ENCODE peak calls at places on chromosomes 11 and 22, in eight cellular contexts. M, Y, X, C, L, O, D and G are unnamed samples.

GRCh38 chr11:111935331-111936044 is 1.7 kb upstream of the DIXDC1 start:
- DNase-seq in Y (no peak), L (no peak), M (no peak), X (no peak), O (no peak), D (no peak), C (no peak), G (no peak)

GRCh38 chr11:12657336-12657735 is 16.9 kb upstream of the TEAD1 start:
- DNase-seq in Y (no peak), M (no peak), O (no peak), D (no peak), L (no peak), C (no peak), X (no peak), G (no peak)

GRCh38 chr11:96318399-96318798 is 24.6 kb downstream of the MAML2 start:
- DNase-seq in M (no peak), X (no peak), Y (no peak), C (no peak), D (no peak), O (no peak), L (no peak), G (no peak)

GRCh38 chr11:12577746-12578644 is 96.2 kb upstream of the TEAD1 start:
- DNase-seq in X (no peak), D (peak), L (no peak), C (no peak), O (no peak), Y (no peak), M (no peak), G (no peak)

GRCh38 chr11:126864934-126865333 is 135.6 kb downstream of the KIRREL3 start:
- DNase-seq in Y (no peak), X (no peak), L (no peak), O (no peak), M (no peak), C (no peak), D (no peak), G (no peak)

GRCh38 chr22:24093855-24094254 is 82.8 kb downstream of the CABIN1 start:
- DNase-seq in X (no peak), D (no peak), L (no peak), Y (no peak), O (no peak), M (peak), C (no peak), G (no peak)

GRCh38 chr11:27754035-27755017 is 54.1 kb upstream of the BDNF start:
- DNase-seq in C (no peak), Y (no peak), L (no peak), X (no peak), M (no peak), O (no peak), D (no peak), G (no peak)

GRCh38 chr11:119134389-119134978 is 13.1 kb downstream of the HINFP start:
- DNase-seq in O (no peak), X (no peak), Y (no peak), L (no peak), M (no peak), D (peak), C (no peak), G (no peak)

GRCh38 chr11:86818466-86819282 is 18.3 kb downstream of the PRSS23 start:
- DNase-seq in M (no peak), O (no peak), X (no peak), Y (no peak), C (no peak), L (no peak), D (peak), G (no peak)

GRCh38 chr11:111422494-111423249 is 43.6 kb upstream of the POU2AF1 start:
- DNase-seq in Y (peak), M (peak), X (peak), O (peak), D (peak), C (peak), L (peak), G (no peak)

GRCh38 chr11:62104816-62105610 is 18.8 kb upstream of the INCENP start:
- DNase-seq in L (no peak), M (no peak), C (no peak), D (peak), Y (no peak), O (no peak), X (peak), G (no peak)

GRCh38 chr11:128868851-128869671 is 2.0 kb upstream of the KCNJ1 start:
- DNase-seq in L (no peak), D (no peak), C (no peak), Y (no peak), M (no peak), O (no peak), X (no peak), G (no peak)

GRCh38 chr22:20431520-20432237 is 5.9 kb downstream of the SCARF2 start:
- DNase-seq in M (peak), D (no peak), Y (no peak), C (no peak), O (no peak), X (no peak), L (no peak), G (no peak)

GRCh38 chr22:39655736-39656285 is 85.3 kb downstream of the CACNA1I start:
- DNase-seq in M (no peak), X (no peak), Y (no peak), O (no peak), L (peak), C (no peak), D (no peak), G (no peak)

GRCh38 chr22:17919276-17920144 is 104.9 kb downstream of the MICAL3 start:
- DNase-seq in Y (no peak), L (no peak), D (no peak), M (peak), X (no peak), O (no peak), C (no peak), G (no peak)

GRCh38 chr11:9838961-9839360 is 175.1 kb downstream of the SWAP70 start:
- DNase-seq in M (no peak), C (no peak), D (no peak), L (no peak), O (no peak), Y (no peak), X (no peak), G (no peak)

GRCh38 chr22:21974058-21974649 is 8.4 kb downstream of the TOP3B start:
- DNase-seq in Y (no peak), O (no peak), L (no peak), M (no peak), C (no peak), X (no peak), D (no peak), G (no peak)

GRCh38 chr22:41256898-41257260 is 16.1 kb upstream of the CHADL start:
- DNase-seq in C (no peak), D (no peak), L (no peak), M (no peak), X (no peak), Y (no peak), O (no peak), G (no peak)

GRCh38 chr11:31060880-31061279 is 308.7 kb downstream of the DCDC1 start:
- DNase-seq in C (no peak), M (no peak), D (no peak), O (no peak), X (no peak), Y (no peak), L (no peak), G (no peak)

GRCh38 chr11:4891996-4892640 is 10.4 kb downstream of the OR51T1 start:
- DNase-seq in C (no peak), M (no peak), O (no peak), D (peak), L (no peak), Y (no peak), X (no peak), G (no peak)

GRCh38 chr22:48137640-48138039 is 1375.2 kb downstream of the TBC1D22A start:
- DNase-seq in X (no peak), Y (no peak), L (no peak), M (no peak), D (no peak), O (no peak), C (no peak), G (no peak)

GRCh38 chr11:133815636-133816035 is 29.7 kb downstream of the SPATA19 start:
- DNase-seq in D (no peak), O (no peak), Y (no peak), C (no peak), L (peak), X (no peak), M (no peak), G (no peak)

GRCh38 chr11:20084921-20085814 is 75.1 kb downstream of the DBX1 start:
- DNase-seq in M (no peak), O (no peak), C (no peak), Y (no peak), X (no peak), L (no peak), D (peak), G (no peak)

GRCh38 chr11:69947059-69947771 is 128.0 kb upstream of the FGF3 start:
- DNase-seq in M (no peak), X (no peak), C (no peak), D (no peak), Y (no peak), O (no peak), L (no peak), G (no peak)

GRCh38 chr11:79512706-79513469 is 72.1 kb upstream of the TENM4 start:
- DNase-seq in X (no peak), L (no peak), C (no peak), O (no peak), D (no peak), Y (no peak), M (no peak), G (no peak)

GRCh38 chr22:39216143-39216490 is 28.7 kb downstream of the PDGFB start:
- DNase-seq in O (no peak), M (peak), Y (no peak), L (no peak), C (no peak), X (no peak), D (no peak), G (no peak)

GRCh38 chr11:102191832-102192231 is 81.6 kb downstream of the YAP1 start:
- DNase-seq in L (no peak), M (no peak), O (no peak), Y (no peak), D (no peak), C (no peak), X (no peak), G (no peak)

GRCh38 chr11:126485021-126485781 is 129.7 kb downstream of the ST3GAL4 start:
- DNase-seq in Y (no peak), M (peak), D (peak), C (no peak), O (no peak), X (no peak), L (no peak), G (no peak)

GRCh38 chr11:57458060-57458409 is 2.3 kb upstream of the RTN4RL2 start:
- DNase-seq in O (no peak), D (no peak), X (no peak), Y (no peak), M (no peak), C (no peak), L (no peak), G (no peak)

GRCh38 chr22:42632096-42632495 is 8.3 kb downstream of the ATP5MGL start:
- DNase-seq in L (no peak), M (no peak), C (no peak), Y (no peak), X (no peak), D (no peak), O (no peak), G (no peak)

GRCh38 chr11:2930705-2931415 is 1.6 kb upstream of the PHLDA2 start:
- DNase-seq in D (peak), Y (no peak), M (peak), X (no peak), L (no peak), C (no peak), O (peak), G (peak)